ENCODE peak calls at places on chromosomes 7 and 10, in seven cellular contexts. S is GDM1; N is activated T-cell treated with anti-CD3 and anti-CD28 coated beads, Interleukin-2, amount 50 U/mL, for 4 hours; Q is iris pigment epithelial cell; V is fibroblast of gingiva; W is thoracic aorta; Y is T-helper 9 cell. U is an unnamed sample.

GRCh38 chr10:49831352-49832040 is 69.4 kb upstream of the OGDHL start:
- DNase-seq in S (no peak), N (no peak), Q (peak), V (no peak), W (no peak), Y (no peak), U (peak)

GRCh38 chr10:209357-209756 is 74.1 kb downstream of the ZMYND11 start:
- DNase-seq in S (no peak), N (no peak), Q (peak), V (no peak), W (no peak), Y (no peak), U (peak)

GRCh38 chr10:33307835-33308234 is 26.6 kb downstream of the NRP1 start:
- DNase-seq in S (no peak), N (no peak), Q (no peak), V (no peak), W (no peak), Y (no peak), U (no peak)

GRCh38 chr7:98870071-98870651 is 347 bp upstream of the TMEM130 start:
- DNase-seq in S (peak), N (peak), Q (peak), V (peak), W (peak), Y (peak), U (peak)

GRCh38 chr7:4131043-4131442 is 551.1 kb upstream of the FOXK1 start:
- DNase-seq in S (no peak), N (no peak), Q (no peak), V (no peak), W (no peak), Y (no peak), U (no peak)

GRCh38 chr7:149825567-149826343 is 12.4 kb upstream of the ZNF862 start:
- DNase-seq in S (no peak), N (no peak), Q (no peak), V (no peak), W (no peak), Y (no peak), U (no peak)

GRCh38 chr7:37488163-37488759 is 39.6 kb upstream of the ELMO1 start:
- DNase-seq in S (peak), N (no peak), Q (peak), V (no peak), W (no peak), Y (no peak), U (peak)

GRCh38 chr10:127550861-127551260 is 1.8 kb downstream of the NPS start:
- DNase-seq in S (no peak), N (no peak), Q (no peak), V (no peak), W (no peak), Y (no peak), U (no peak)

U was measured in fibroblast of pulmonary artery.